ENCODE peak calls at places on chromosomes 4 and X, in six cellular contexts. One of them, this sample, is unnamed.

GRCh38 chr4:154559141-154559841 is 3.5 kb upstream of the FGB start:
- DNase-seq in ovary: no peak
- DNase-seq in sigmoid colon: no peak
- DNase-seq in HCT116: peak
- DNase-seq in body of pancreas: no peak
- DNase-seq in lower leg skin: no peak
- DNase-seq in this sample: no peak

GRCh38 chr4:34814266-34814665 is 1430.0 kb downstream of the ARAP2 start:
- DNase-seq in body of pancreas: no peak
- DNase-seq in sigmoid colon: no peak
- DNase-seq in lower leg skin: no peak
- DNase-seq in ovary: no peak
- DNase-seq in HCT116: no peak
- DNase-seq in this sample: no peak

GRCh38 chr4:120830204-120830603 is 92.3 kb downstream of the PRDM5 start:
- DNase-seq in sigmoid colon: no peak
- DNase-seq in lower leg skin: no peak
- DNase-seq in HCT116: no peak
- DNase-seq in body of pancreas: no peak
- DNase-seq in ovary: peak
- DNase-seq in this sample: no peak

GRCh38 chrX:51743179-51743957 is at the start of gene GSPT2:
- DNase-seq in lower leg skin: peak
- DNase-seq in ovary: peak
- DNase-seq in HCT116: no peak
- DNase-seq in sigmoid colon: peak
- DNase-seq in body of pancreas: peak
- DNase-seq in this sample: peak

GRCh38 chr4:4308800-4309441 is 18.9 kb downstream of the ZBTB49 start:
- DNase-seq in ovary: no peak
- DNase-seq in sigmoid colon: no peak
- DNase-seq in body of pancreas: no peak
- DNase-seq in HCT116: no peak
- DNase-seq in lower leg skin: peak
- DNase-seq in this sample: peak

GRCh38 chr4:158176108-158176507 is 3.3 kb upstream of the GASK1B start:
- DNase-seq in HCT116: peak
- DNase-seq in body of pancreas: peak
- DNase-seq in ovary: no peak
- DNase-seq in sigmoid colon: no peak
- DNase-seq in lower leg skin: no peak
- DNase-seq in this sample: peak

GRCh38 chr4:89762311-89762710 is 74.7 kb downstream of the SNCA start:
- DNase-seq in body of pancreas: no peak
- DNase-seq in lower leg skin: no peak
- DNase-seq in HCT116: no peak
- DNase-seq in ovary: no peak
- DNase-seq in sigmoid colon: no peak
- DNase-seq in this sample: no peak

GRCh38 chr4:8702516-8703400 is 110.2 kb downstream of the CPZ start:
- DNase-seq in body of pancreas: no peak
- DNase-seq in lower leg skin: peak
- DNase-seq in HCT116: no peak
- DNase-seq in ovary: no peak
- DNase-seq in sigmoid colon: peak
- DNase-seq in this sample: no peak

GRCh38 chrX:91081873-91082272 is 352.8 kb upstream of the PABPC5 start:
- DNase-seq in lower leg skin: no peak
- DNase-seq in ovary: no peak
- DNase-seq in HCT116: no peak
- DNase-seq in body of pancreas: no peak
- DNase-seq in sigmoid colon: no peak
- DNase-seq in this sample: no peak

GRCh38 chrX:19814240-19814639 is 73.2 kb downstream of the SH3KBP1 start:
- DNase-seq in sigmoid colon: no peak
- DNase-seq in body of pancreas: no peak
- DNase-seq in ovary: no peak
- DNase-seq in HCT116: no peak
- DNase-seq in lower leg skin: no peak
- DNase-seq in this sample: no peak

GRCh38 chr4:27398911-27399310 is 538.3 kb downstream of the STIM2 start:
- DNase-seq in body of pancreas: no peak
- DNase-seq in HCT116: no peak
- DNase-seq in lower leg skin: no peak
- DNase-seq in sigmoid colon: no peak
- DNase-seq in ovary: no peak
- DNase-seq in this sample: no peak

GRCh38 chrX:44343412-44343942 is at the start of gene EFHC2:
- DNase-seq in lower leg skin: no peak
- DNase-seq in HCT116: no peak
- DNase-seq in body of pancreas: peak
- DNase-seq in sigmoid colon: peak
- DNase-seq in ovary: peak
- DNase-seq in this sample: peak

GRCh38 chr4:183503497-183504063 is 1.3 kb upstream of the ING2 start:
- DNase-seq in ovary: no peak
- DNase-seq in lower leg skin: peak
- DNase-seq in body of pancreas: no peak
- DNase-seq in sigmoid colon: no peak
- DNase-seq in HCT116: no peak
- DNase-seq in this sample: no peak

GRCh38 chr4:150098214-150098613 is 20.0 kb downstream of the DCLK2 start:
- DNase-seq in sigmoid colon: no peak
- DNase-seq in HCT116: no peak
- DNase-seq in ovary: no peak
- DNase-seq in lower leg skin: no peak
- DNase-seq in body of pancreas: no peak
- DNase-seq in this sample: no peak

GRCh38 chr4:26228883-26229282 is 91.9 kb upstream of the RBPJ start:
- DNase-seq in body of pancreas: no peak
- DNase-seq in HCT116: no peak
- DNase-seq in lower leg skin: no peak
- DNase-seq in sigmoid colon: no peak
- DNase-seq in ovary: no peak
- DNase-seq in this sample: no peak

DNA sequence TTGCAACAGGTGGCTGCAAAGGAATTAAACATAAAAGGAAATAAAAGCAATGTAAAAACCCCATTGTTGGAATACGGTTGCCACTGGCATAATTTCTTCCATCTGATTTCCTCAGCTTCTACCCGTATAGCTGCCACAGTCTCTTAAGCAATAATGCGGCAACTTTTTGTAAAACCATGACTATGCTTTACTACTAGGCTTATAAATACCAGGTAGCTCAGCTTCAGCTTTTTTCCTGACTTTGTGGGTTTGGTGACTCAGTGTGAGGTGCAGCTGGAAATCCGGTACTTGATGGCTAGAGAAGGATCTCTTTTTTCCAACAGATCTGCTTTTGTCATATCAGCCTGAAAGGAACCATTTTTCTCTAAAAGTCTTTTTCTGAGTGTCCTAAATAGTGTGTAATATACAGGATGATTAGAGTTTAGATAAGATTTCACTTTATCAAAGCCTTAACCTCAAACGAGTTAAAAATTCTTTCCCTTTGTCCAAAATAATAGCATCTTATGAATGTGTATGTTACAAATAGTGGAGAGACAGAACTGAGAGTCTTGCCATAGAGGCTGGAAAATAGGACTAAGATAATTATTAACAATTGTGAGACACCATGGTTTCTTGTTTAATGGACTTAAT is 268.1 kb downstream of the ADGRL3 start:
- DNase-seq in body of pancreas: no peak
- DNase-seq in ovary: no peak
- DNase-seq in sigmoid colon: no peak
- DNase-seq in lower leg skin: no peak
- DNase-seq in HCT116: no peak
- DNase-seq in this sample: no peak
- H3K4me3 ChIP-seq in body of pancreas: no peak
- H3K4me3 ChIP-seq in ovary: no peak
- H3K4me3 ChIP-seq in sigmoid colon: no peak
- H3K4me3 ChIP-seq in lower leg skin: no peak
- H3K4me3 ChIP-seq in HCT116: no peak
- H3K4me3 ChIP-seq in this sample: no peak

DNA sequence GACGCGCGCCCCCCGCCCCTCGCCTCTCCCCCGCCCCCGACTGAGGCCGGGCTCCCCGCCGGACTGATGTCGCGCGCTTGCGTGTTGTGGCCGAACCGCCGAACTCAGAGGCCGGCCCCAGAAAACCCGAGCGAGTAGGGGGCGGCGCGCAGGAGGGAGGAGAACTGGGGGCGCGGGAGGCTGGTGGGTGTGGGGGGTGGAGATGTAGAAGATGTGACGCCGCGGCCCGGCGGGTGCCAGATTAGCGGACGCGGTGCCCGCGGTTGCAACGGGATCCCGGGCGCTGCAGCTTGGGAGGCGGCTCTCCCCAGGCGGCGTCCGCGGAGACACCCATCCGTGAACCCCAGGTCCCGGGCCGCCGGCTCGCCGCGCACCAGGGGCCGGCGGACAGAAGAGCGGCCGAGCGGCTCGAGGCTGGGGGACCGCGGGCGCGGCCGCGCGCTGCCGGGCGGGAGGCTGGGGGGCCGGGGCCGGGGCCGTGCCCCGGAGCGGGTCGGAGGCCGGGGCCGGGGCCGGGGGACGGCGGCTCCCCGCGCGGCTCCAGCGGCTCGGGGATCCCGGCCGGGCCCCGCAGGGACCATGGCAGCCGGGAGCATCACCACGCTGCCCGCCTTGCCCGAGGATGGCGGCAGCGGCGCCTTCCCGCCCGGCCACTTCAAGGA is at the start of gene FGF2:
- DNase-seq in HCT116: no peak
- DNase-seq in lower leg skin: peak
- DNase-seq in body of pancreas: peak
- DNase-seq in ovary: peak
- DNase-seq in sigmoid colon: peak
- DNase-seq in this sample: peak
- TF ChIP-seq POLR2A in HCT116: no peak
- TF ChIP-seq POLR2A in lower leg skin: no peak
- TF ChIP-seq POLR2A in body of pancreas: no peak
- TF ChIP-seq POLR2A in ovary: peak
- TF ChIP-seq POLR2A in sigmoid colon: peak
- TF ChIP-seq POLR2A in this sample: no peak

GRCh38 chr4:15805583-15806517 is 27.7 kb downstream of the CD38 start:
- DNase-seq in lower leg skin: no peak
- DNase-seq in HCT116: peak
- DNase-seq in body of pancreas: peak
- DNase-seq in sigmoid colon: no peak
- DNase-seq in ovary: no peak
- DNase-seq in this sample: no peak

GRCh38 chr4:15811703-15812325 is 33.7 kb downstream of the CD38 start:
- DNase-seq in HCT116: no peak
- DNase-seq in ovary: no peak
- DNase-seq in lower leg skin: no peak
- DNase-seq in body of pancreas: no peak
- DNase-seq in sigmoid colon: no peak
- DNase-seq in this sample: no peak

GRCh38 chr4:15809058-15809457 is 30.9 kb downstream of the CD38 start:
- DNase-seq in HCT116: no peak
- DNase-seq in ovary: no peak
- DNase-seq in body of pancreas: no peak
- DNase-seq in sigmoid colon: no peak
- DNase-seq in lower leg skin: no peak
- DNase-seq in this sample: no peak

GRCh38 chr4:15809473-15809872 is 31.3 kb downstream of the CD38 start:
- DNase-seq in ovary: no peak
- DNase-seq in HCT116: no peak
- DNase-seq in body of pancreas: no peak
- DNase-seq in lower leg skin: no peak
- DNase-seq in sigmoid colon: no peak
- DNase-seq in this sample: no peak
- H3K4me3 ChIP-seq in ovary: no peak
- H3K4me3 ChIP-seq in HCT116: no peak
- H3K4me3 ChIP-seq in body of pancreas: no peak
- H3K4me3 ChIP-seq in lower leg skin: no peak
- H3K4me3 ChIP-seq in sigmoid colon: peak
- H3K4me3 ChIP-seq in this sample: no peak

DNA sequence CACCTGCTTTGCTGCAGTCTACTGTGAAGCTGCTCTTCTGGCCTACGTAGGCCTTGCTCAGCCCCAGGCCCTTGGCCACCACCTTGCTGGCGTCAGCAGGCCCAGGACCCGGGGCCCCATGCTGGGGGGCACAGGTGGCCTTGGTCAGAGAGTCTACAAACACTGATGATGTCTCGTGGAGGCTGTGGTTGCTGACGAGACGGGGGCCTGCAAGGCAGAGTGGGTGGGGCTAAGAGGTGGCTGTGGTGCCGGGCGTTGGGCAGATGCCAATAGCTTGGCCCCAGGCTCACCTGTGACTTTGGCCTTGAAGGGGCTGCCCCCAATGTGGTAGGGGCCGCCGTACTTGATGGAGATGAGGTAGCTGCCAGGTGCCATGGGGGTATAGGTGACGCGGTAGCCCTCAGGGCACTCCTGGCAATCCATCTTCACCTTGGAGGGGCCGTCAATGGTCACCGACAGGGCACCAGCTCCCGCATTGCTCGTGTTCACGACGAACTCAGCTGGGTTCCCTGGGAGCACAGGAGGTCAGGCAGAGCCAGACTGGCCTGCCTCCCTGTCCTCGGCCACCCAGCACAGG is 25.0 kb downstream of the FLNA start:
- DNase-seq in sigmoid colon: peak
- DNase-seq in HCT116: no peak
- DNase-seq in ovary: peak
- DNase-seq in lower leg skin: no peak
- DNase-seq in body of pancreas: no peak
- DNase-seq in this sample: no peak
- TF ChIP-seq POLR2A in sigmoid colon: no peak
- TF ChIP-seq POLR2A in HCT116: no peak
- TF ChIP-seq POLR2A in ovary: no peak
- TF ChIP-seq POLR2A in lower leg skin: no peak
- TF ChIP-seq POLR2A in body of pancreas: no peak
- TF ChIP-seq POLR2A in this sample: no peak

This sample was measured in breast epithelium.